ENCODE peak calls at places on chromosomes 4 and X, in seven cellular contexts. S is mucosa of descending colon, V is heart right ventricle, U is DND-41, R is astrocyte of the spinal cord, O is hepatocyte, C is AG09309. Y is an unnamed sample.

GRCh38 chrX:70132244-70132643 is 1.0 kb upstream of the IGBP1 start:
- DNase-seq in C (no peak), U (no peak), V (no peak), S (no peak), R (no peak), O (no peak), Y (no peak)

GRCh38 chr4:151798678-151799416 is 38.0 kb upstream of the GATB start:
- DNase-seq in C (no peak), V (no peak), O (no peak), S (no peak), R (peak), U (no peak), Y (no peak)

GRCh38 chr4:126906466-126906865 is 726.3 kb upstream of the INTU start:
- DNase-seq in O (no peak), U (no peak), S (no peak), C (no peak), R (no peak), V (no peak), Y (no peak)

GRCh38 chr4:19752600-19752999 is 499.1 kb upstream of the SLIT2 start:
- DNase-seq in R (no peak), V (no peak), O (no peak), S (no peak), U (no peak), C (no peak), Y (no peak)

GRCh38 chr4:6334203-6334887 is 64.7 kb downstream of the WFS1 start:
- DNase-seq in V (no peak), O (no peak), S (no peak), C (no peak), R (no peak), U (no peak), Y (no peak)

GRCh38 chrX:46788902-46789301 is 30.0 kb upstream of the SLC9A7 start:
- DNase-seq in S (no peak), R (peak), C (no peak), O (no peak), U (no peak), V (no peak), Y (no peak)

GRCh38 chrX:40008841-40009461 is 88.8 kb downstream of the BCOR start:
- DNase-seq in U (no peak), C (no peak), O (peak), R (no peak), S (peak), V (peak), Y (no peak)

GRCh38 chr4:59671037-59671436 is 1529.1 kb upstream of the ADGRL3 start:
- DNase-seq in R (no peak), U (no peak), C (no peak), V (no peak), S (no peak), O (no peak), Y (no peak)

GRCh38 chr4:76767983-76768382 is 130.0 kb downstream of the SOWAHB start:
- DNase-seq in O (no peak), U (no peak), C (no peak), R (peak), S (no peak), V (no peak), Y (no peak)

GRCh38 chr4:113961322-113961698 is 18.1 kb downstream of the ARSJ start:
- DNase-seq in V (no peak), O (no peak), S (no peak), R (peak), U (no peak), C (no peak), Y (no peak)

GRCh38 chr4:20474119-20474518 is 222.4 kb downstream of the SLIT2 start:
- DNase-seq in C (no peak), S (no peak), U (no peak), O (peak), R (peak), V (no peak), Y (no peak)

GRCh38 chrX:107676559-107677378 is 48.5 kb downstream of the PRPS1 start:
- DNase-seq in R (peak), V (peak), O (peak), S (peak), C (peak), U (no peak), Y (peak)

GRCh38 chrX:8867454-8867853 is 66.3 kb upstream of the FAM9A start:
- DNase-seq in S (no peak), R (no peak), U (no peak), V (no peak), O (no peak), C (no peak), Y (no peak)

GRCh38 chr4:15132739-15133138 is 130.5 kb downstream of the CPEB2 start:
- DNase-seq in S (no peak), O (no peak), V (no peak), U (no peak), R (no peak), C (no peak), Y (peak)

GRCh38 chrX:134607523-134607922 is 50.7 kb downstream of the PLAC1 start:
- DNase-seq in V (no peak), R (no peak), O (no peak), U (no peak), S (no peak), C (no peak), Y (no peak)

GRCh38 chr4:102759835-102760644 is 728 bp downstream of the MANBA start:
- DNase-seq in R (peak), V (no peak), C (peak), S (peak), O (peak), U (peak), Y (no peak)

GRCh38 chr4:38673109-38673978 is 9.3 kb downstream of the KLF3 start:
- DNase-seq in C (no peak), R (no peak), V (peak), U (no peak), O (peak), S (peak), Y (peak)

GRCh38 chr4:94892051-94892450 is 134.3 kb downstream of the BMPR1B start:
- DNase-seq in O (no peak), V (no peak), C (no peak), R (peak), U (no peak), S (no peak), Y (no peak)

GRCh38 chrX:75230296-75230695 is 43.6 kb upstream of the UPRT start:
- DNase-seq in R (no peak), C (no peak), V (no peak), U (peak), O (no peak), S (no peak), Y (no peak)

GRCh38 chr4:185470503-185471195 is 884 bp downstream of the CCDC110 start:
- DNase-seq in R (peak), S (peak), O (peak), C (no peak), U (no peak), V (peak), Y (no peak)

GRCh38 chr4:76690091-76690905 is 207.6 kb downstream of the SOWAHB start:
- DNase-seq in V (no peak), S (peak), R (peak), C (no peak), O (peak), U (no peak), Y (peak)

GRCh38 chr4:10623862-10624261 is 60.7 kb downstream of the CLNK start:
- DNase-seq in O (peak), S (no peak), C (no peak), V (no peak), U (no peak), R (no peak), Y (no peak)

GRCh38 chrX:136694491-136695087 is 46.6 kb downstream of the CD40LG start:
- DNase-seq in C (peak), O (peak), U (peak), V (no peak), R (peak), S (no peak), Y (peak)

GRCh38 chrX:109372716-109373115 is 109.2 kb downstream of the GUCY2F start:
- DNase-seq in S (no peak), O (no peak), C (no peak), U (no peak), R (no peak), V (no peak), Y (no peak)

GRCh38 chr4:53818112-53818511 is 226.8 kb upstream of the LNX1 start:
- DNase-seq in R (no peak), O (peak), U (no peak), V (no peak), C (no peak), S (no peak), Y (no peak)

GRCh38 chrX:108167211-108167872 is 75.8 kb downstream of the ATG4A start:
- DNase-seq in S (peak), V (no peak), O (no peak), R (peak), C (no peak), U (no peak), Y (no peak)

GRCh38 chrX:15204130-15204751 is 65.6 kb downstream of the ASB9 start:
- DNase-seq in S (no peak), O (no peak), C (no peak), V (no peak), R (no peak), U (no peak), Y (no peak)

GRCh38 chrX:132622130-132622529 is 133.3 kb upstream of the MBNL3 start:
- DNase-seq in S (no peak), U (no peak), C (no peak), R (peak), V (no peak), O (peak), Y (no peak)

GRCh38 chr4:151658959-151659593 is 101.7 kb downstream of the GATB start:
- DNase-seq in R (peak), S (no peak), V (no peak), C (peak), O (no peak), U (peak), Y (no peak)

GRCh38 chrX:152988536-152989291 is 5.2 kb downstream of the PNMA5 start:
- DNase-seq in U (no peak), V (no peak), R (no peak), C (no peak), S (no peak), O (no peak), Y (no peak)

GRCh38 chrX:44785652-44786051 is 58.2 kb upstream of the DUSP21 start:
- DNase-seq in V (no peak), U (no peak), C (peak), O (no peak), R (peak), S (no peak), Y (no peak)

GRCh38 chrX:17081969-17082368 is 135.5 kb downstream of the REPS2 start:
- DNase-seq in S (no peak), O (no peak), C (no peak), U (no peak), V (no peak), R (no peak), Y (no peak)
- TF ChIP-seq CTCF in S (no peak), O (no peak), C (no peak), U (no peak), V (no peak), R (no peak), Y (no peak)

DNA sequence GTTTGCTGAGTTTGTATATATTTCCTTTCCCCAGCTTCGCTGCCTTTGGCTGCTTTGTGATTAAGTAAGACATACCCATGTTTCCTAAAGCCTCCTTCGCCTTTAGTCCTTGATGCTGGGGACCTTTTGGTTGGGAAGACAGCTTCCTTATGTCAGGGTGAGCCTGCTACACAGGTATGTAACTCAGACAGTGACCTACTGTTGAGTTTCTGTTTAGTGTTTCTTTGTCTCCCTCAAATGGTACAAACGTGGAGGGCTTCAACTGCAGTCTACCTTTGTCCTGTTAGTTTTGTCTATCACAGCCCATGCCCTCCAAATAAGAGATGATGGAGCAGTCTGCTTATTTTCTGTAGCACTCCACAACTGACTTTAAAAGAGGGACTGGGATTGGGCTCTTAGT is 59.5 kb downstream of the TET2 start:
- DNase-seq in C (no peak), S (no peak), U (no peak), R (no peak), V (no peak), O (no peak), Y (no peak)
- H3K4me3 ChIP-seq in C (no peak), S (no peak), U (no peak), R (no peak), V (no peak), O (no peak), Y (no peak)

GRCh38 chrX:140510306-140510676 is 5.4 kb upstream of the SOX3 start:
- DNase-seq in C (no peak), O (no peak), S (no peak), V (no peak), U (no peak), R (no peak), Y (no peak)
- TF ChIP-seq CTCF in C (no peak), O (no peak), S (no peak), V (no peak), U (no peak), R (no peak), Y (no peak)

GRCh38 chr4:112862318-112862674 is 187.2 kb upstream of the ANK2 start:
- DNase-seq in U (no peak), O (no peak), S (no peak), R (no peak), V (no peak), C (no peak), Y (no peak)

GRCh38 chr4:112859456-112860184 is 189.8 kb upstream of the ANK2 start:
- DNase-seq in C (no peak), U (no peak), R (no peak), O (no peak), S (no peak), V (no peak), Y (no peak)

GRCh38 chr4:112858751-112859150 is 190.7 kb upstream of the ANK2 start:
- DNase-seq in O (no peak), S (no peak), U (no peak), C (no peak), V (no peak), R (no peak), Y (no peak)

GRCh38 chr4:112860731-112861377 is 188.6 kb upstream of the ANK2 start:
- DNase-seq in R (no peak), S (no peak), U (no peak), O (no peak), C (no peak), V (no peak), Y (no peak)

DNA sequence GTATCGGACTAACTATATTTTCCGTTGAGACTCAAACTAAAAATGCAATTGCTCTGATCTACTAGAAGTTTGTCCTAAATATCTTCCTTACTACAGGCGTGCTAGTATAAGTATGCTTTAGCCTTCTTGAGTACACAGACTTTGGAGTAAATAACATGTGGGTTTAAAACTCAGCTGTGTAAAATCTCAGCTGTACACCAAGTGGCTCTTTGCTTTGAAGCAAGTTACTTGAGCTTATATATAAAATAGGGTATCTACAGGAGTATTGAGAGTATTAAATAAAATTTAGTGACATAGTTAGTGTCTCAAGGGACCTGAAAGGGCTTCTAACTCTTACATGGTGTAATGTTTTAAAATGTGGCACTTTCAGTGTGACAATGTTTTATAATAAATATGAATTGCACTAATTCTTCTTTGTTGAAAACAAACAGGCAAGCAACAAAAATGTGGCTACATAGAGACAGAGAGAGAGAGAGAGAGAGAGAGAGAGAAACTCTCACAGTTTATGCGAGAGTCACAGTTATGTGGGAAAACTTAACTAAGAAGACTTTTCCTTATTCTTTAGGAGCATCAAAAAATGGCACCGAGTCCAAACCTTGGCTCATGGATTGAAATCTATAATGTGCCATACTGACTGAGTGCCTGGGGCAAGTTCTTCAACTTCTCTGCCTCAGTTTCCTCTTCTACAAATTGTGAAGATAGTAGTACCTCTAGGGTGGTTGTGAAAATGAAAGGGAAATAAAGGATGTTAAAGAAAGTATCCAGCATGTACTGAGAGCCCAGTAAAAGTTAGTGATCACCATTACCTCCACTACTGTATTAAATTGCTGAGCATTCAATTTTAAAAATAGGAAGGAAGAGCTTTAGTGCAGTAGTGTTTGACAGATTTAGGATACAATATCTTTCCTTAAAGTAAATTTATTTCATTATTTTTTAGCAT is 187.8 kb upstream of the ANK2 start:
- DNase-seq in V (no peak), C (no peak), R (no peak), U (no peak), S (no peak), O (no peak), Y (no peak)
- H3K4me3 ChIP-seq in V (no peak), C (no peak), R (no peak), U (no peak), S (no peak), O (no peak), Y (no peak)

GRCh38 chr4:173765731-173766130 is 235.7 kb upstream of the HAND2 start:
- DNase-seq in V (no peak), C (no peak), R (no peak), O (no peak), U (no peak), S (no peak), Y (no peak)
- TF ChIP-seq CTCF in V (no peak), C (no peak), R (no peak), O (no peak), U (no peak), S (no peak), Y (no peak)

Y was measured in HFF-Myc.